ENCODE peak calls at places on chromosomes 11 and 22, in eight cellular contexts. Y is stimulated activated CD8-positive, alpha-beta memory T cell treated with anti-CD3 and anti-CD28 coated beads, Interleukin-4, amount 100 ng/mL, for 1 hour; T is GM04504; Z is T-helper 9 cell; C is stromal cell of bone marrow; V is iPS DF 6.9; I is heart left ventricle; K is fibroblast of lung. F is an unnamed sample.

GRCh38 chr11:44032304-44033085 is 15.3 kb upstream of the ACCSL start:
- DNase-seq in Z (no peak), K (peak; percentile 38), V (no peak), C (peak; percentile 80), I (peak; percentile 78), T (no peak), Y (no peak), F (no peak)

GRCh38 chr11:69138265-69138664 is 17.5 kb upstream of the SMIM38 start:
- DNase-seq in Z (no peak), T (peak; percentile 41), C (peak; percentile 68), K (peak; percentile 70), I (no peak), V (no peak), Y (no peak), F (no peak)

GRCh38 chr22:40633036-40633435 is 3.5 kb downstream of the MRTFA start:
- DNase-seq in Y (no peak), K (no peak), T (no peak), V (no peak), I (no peak), Z (no peak), C (no peak), F (no peak)

GRCh38 chr11:8733847-8734246 is 51.3 kb downstream of the RPL27A start:
- DNase-seq in V (no peak), K (no peak), Z (no peak), T (no peak), I (no peak), C (no peak), Y (no peak), F (no peak)

GRCh38 chr11:9568854-9569587 is 4.4 kb upstream of the WEE1 start:
- DNase-seq in V (no peak), Y (no peak), K (peak; percentile 95), C (peak; percentile 95), I (peak; percentile 45), Z (no peak), T (peak; percentile 89), F (peak; percentile 14)

GRCh38 chr11:34194576-34195335 is 89.3 kb downstream of the NAT10 start:
- DNase-seq in I (no peak), Y (no peak), K (no peak), T (no peak), Z (no peak), V (no peak), C (no peak), F (no peak)

GRCh38 chr11:117443269-117444186 is 115.9 kb downstream of the CEP164 start:
- DNase-seq in V (peak; percentile 43), K (peak; percentile 29), T (peak; percentile 3), Y (no peak), Z (no peak), C (no peak), I (peak; percentile 59), F (no peak)

GRCh38 chr11:64076764-64077163 is 41.0 kb downstream of the FLRT1 start:
- DNase-seq in Y (no peak), C (no peak), K (no peak), I (no peak), V (no peak), T (no peak), Z (no peak), F (no peak)

GRCh38 chr11:72240461-72241289 is 3.3 kb downstream of the PHOX2A start:
- DNase-seq in Z (no peak), T (no peak), I (no peak), V (no peak), C (no peak), Y (no peak), K (peak; percentile 18), F (no peak)

GRCh38 chr11:116613201-116613910 is 159.4 kb downstream of the BUD13 start:
- DNase-seq in V (no peak), Y (no peak), T (no peak), C (no peak), K (no peak), Z (no peak), I (no peak), F (no peak)

GRCh38 chr11:35856756-35857155 is 87.1 kb upstream of the LDLRAD3 start:
- DNase-seq in K (no peak), Z (no peak), I (no peak), Y (no peak), V (no peak), C (no peak), T (no peak), F (no peak)

GRCh38 chr22:20440637-20441591 is 3.3 kb upstream of the SCARF2 start:
- DNase-seq in I (no peak), Z (no peak), Y (no peak), K (no peak), V (no peak), C (no peak), T (no peak), F (no peak)

GRCh38 chr11:110830344-110831141 is 118.3 kb upstream of the ARHGAP20 start:
- DNase-seq in Z (no peak), V (peak; percentile 9), Y (no peak), I (no peak), T (no peak), K (peak; percentile 48), C (no peak), F (no peak)

GRCh38 chr11:36186340-36186739 is 102.9 kb downstream of the COMMD9 start:
- DNase-seq in V (no peak), K (peak; percentile 97), C (peak; percentile 87), I (no peak), Z (no peak), T (peak; percentile 9), Y (no peak), F (no peak)

GRCh38 chr11:86587559-86588193 is 84.7 kb downstream of the ME3 start:
- DNase-seq in Z (no peak), V (no peak), Y (no peak), I (no peak), T (no peak), C (no peak), K (no peak), F (no peak)

GRCh38 chr11:62539238-62539925 is 7.2 kb downstream of the AHNAK start:
- DNase-seq in Z (peak; percentile 37), Y (no peak), C (peak; percentile 79), K (peak; percentile 91), T (peak; percentile 81), V (no peak), I (peak; percentile 90), F (peak; percentile 49)

GRCh38 chr11:9639099-9639498 is 24.8 kb upstream of the SWAP70 start:
- DNase-seq in C (no peak), Y (no peak), K (no peak), Z (no peak), V (no peak), I (peak; percentile 79), T (no peak), F (no peak)

GRCh38 chr22:45546333-45547015 is 43.8 kb downstream of the FBLN1 start:
- DNase-seq in I (no peak), V (no peak), T (no peak), K (no peak), C (no peak), Y (no peak), Z (no peak), F (no peak)

GRCh38 chr22:30614879-30615278 is 7.9 kb downstream of the TCN2 start:
- DNase-seq in V (no peak), C (no peak), I (no peak), T (no peak), K (no peak), Z (no peak), Y (no peak), F (no peak)

GRCh38 chr11:27088353-27088752 is 47.7 kb downstream of the BBOX1 start:
- DNase-seq in C (no peak), I (no peak), Z (no peak), V (no peak), Y (no peak), K (no peak), T (no peak), F (no peak)

GRCh38 chr22:33920927-33921575 is 775 bp upstream of the LARGE1 start:
- DNase-seq in K (peak; percentile 93), T (peak; percentile 91), I (peak; percentile 99), C (peak; percentile 96), V (peak; percentile 94), Z (peak; percentile 56), Y (peak; percentile 28), F (peak; percentile 74)

GRCh38 chr11:128889657-128890213 is 1.4 kb upstream of the KCNJ5 start:
- DNase-seq in K (no peak), I (no peak), T (no peak), Z (no peak), V (no peak), Y (no peak), C (no peak), F (no peak)

GRCh38 chr11:16279524-16279923 is 76.8 kb downstream of the SOX6 start:
- DNase-seq in K (no peak), Y (no peak), V (no peak), T (no peak), Z (no peak), C (no peak), I (no peak), F (no peak)

GRCh38 chr11:72577271-72577681 is 96.9 kb downstream of the PDE2A start:
- DNase-seq in V (no peak), K (no peak), I (no peak), T (no peak), C (no peak), Z (no peak), Y (no peak), F (no peak)

GRCh38 chr11:132052904-132053303 is 682.5 kb downstream of the NTM start:
- DNase-seq in K (no peak), V (no peak), I (no peak), T (no peak), C (no peak), Y (no peak), Z (no peak), F (no peak)

GRCh38 chr22:37023743-37024338 is 4.3 kb downstream of the MPST start:
- DNase-seq in I (no peak), C (no peak), V (no peak), Z (no peak), K (no peak), Y (no peak), T (no peak), F (no peak)

GRCh38 chr11:35260342-35260985 is 121.5 kb downstream of the CD44 start:
- DNase-seq in Y (no peak), T (peak; percentile 73), V (no peak), C (peak; percentile 91), I (no peak), Z (no peak), K (peak; percentile 95), F (no peak)

GRCh38 chr22:34160117-34160758 is 240.0 kb upstream of the LARGE1 start:
- DNase-seq in V (no peak), K (no peak), Y (no peak), C (no peak), I (no peak), Z (no peak), T (no peak), F (no peak)

GRCh38 chr11:97364047-97364446 is 974.2 kb downstream of the JRKL start:
- DNase-seq in I (no peak), Y (no peak), C (peak; percentile 5), T (no peak), V (no peak), Z (no peak), K (peak; percentile 54), F (no peak)

GRCh38 chr11:134955281-134955680 is 543.2 kb upstream of the B3GAT1 start:
- DNase-seq in C (no peak), Y (no peak), Z (no peak), K (no peak), V (no peak), I (no peak), T (no peak), F (no peak)

GRCh38 chr22:31917227-31917921 is 27.0 kb upstream of the YWHAH start:
- DNase-seq in Z (no peak), K (no peak), Y (no peak), T (no peak), I (no peak), C (no peak), V (no peak), F (no peak)

GRCh38 chr11:106131998-106132397 is 54.5 kb downstream of the AASDHPPT start:
- DNase-seq in Z (no peak), Y (no peak), V (no peak), C (no peak), T (no peak), K (no peak), I (no peak), F (no peak)

GRCh38 chr22:19430890-19431541 is 517 bp downstream of the HIRA start:
- DNase-seq in K (peak; percentile 36), I (peak; percentile 51), Z (peak; percentile 11), V (no peak), T (no peak), Y (no peak), C (no peak), F (no peak)

GRCh38 chr11:76794371-76795284 is 11.5 kb downstream of the TSKU start:
- DNase-seq in I (no peak), C (no peak), Z (no peak), K (no peak), T (no peak), Y (no peak), V (no peak), F (no peak)